ENCODE peak calls at places on chromosomes 2 and 18, in six cellular contexts. I, Q, E, J, G and U are unnamed samples.

GRCh38 chr2:64654063-64654811 is 524 bp upstream of the SERTAD2 start:
- DNase-seq in I (no peak), Q (peak), E (peak), J (no peak), G (peak), U (no peak)

GRCh38 chr18:34048423-34048822 is 176.3 kb downstream of the NOL4 start:
- DNase-seq in I (no peak), Q (no peak), E (no peak), J (no peak), G (no peak), U (no peak)

GRCh38 chr2:238874330-238875050 is 26.6 kb downstream of the TWIST2 start:
- DNase-seq in I (no peak), Q (no peak), E (no peak), J (no peak), G (no peak), U (no peak)

GRCh38 chr2:10530607-10531239 is 82.6 kb upstream of the ODC1 start:
- DNase-seq in I (no peak), Q (no peak), E (no peak), J (no peak), G (no peak), U (no peak)

GRCh38 chr18:52339891-52340371 is at the start of gene DCC:
- DNase-seq in I (peak), Q (no peak), E (peak), J (peak), G (peak), U (peak)

GRCh38 chr2:209308415-209308814 is 115.4 kb upstream of the MAP2 start:
- DNase-seq in I (no peak), Q (no peak), E (no peak), J (no peak), G (no peak), U (no peak)

GRCh38 chr2:179311071-179311470 is 46.4 kb upstream of the SESTD1 start:
- DNase-seq in I (no peak), Q (no peak), E (no peak), J (no peak), G (peak), U (no peak)

GRCh38 chr2:27016801-27017325 is 15.9 kb upstream of the TMEM214 start:
- DNase-seq in I (peak), Q (peak), E (peak), J (peak), G (peak), U (peak)

GRCh38 chr2:135733045-135733444 is 8.6 kb upstream of the UBXN4 start:
- DNase-seq in I (no peak), Q (no peak), E (no peak), J (no peak), G (no peak), U (no peak)

GRCh38 chr2:152468832-152469692 is 134.1 kb downstream of the FMNL2 start:
- DNase-seq in I (no peak), Q (no peak), E (peak), J (no peak), G (no peak), U (no peak)

GRCh38 chr2:222609391-222609790 is 46.5 kb downstream of the FARSB start:
- DNase-seq in I (no peak), Q (no peak), E (no peak), J (no peak), G (no peak), U (no peak)

GRCh38 chr2:88355486-88355885 is 97.0 kb downstream of the FOXI3 start:
- DNase-seq in I (no peak), Q (no peak), E (no peak), J (no peak), G (no peak), U (no peak)

GRCh38 chr2:48471048-48471474 is 58.9 kb upstream of the STON1 start:
- DNase-seq in I (no peak), Q (no peak), E (peak), J (no peak), G (peak), U (no peak)

GRCh38 chr2:118061135-118061955 is 26.9 kb upstream of the INSIG2 start:
- DNase-seq in I (peak), Q (no peak), E (peak), J (peak), G (no peak), U (no peak)

GRCh38 chr2:136242687-136243277 is 124.8 kb upstream of the CXCR4 start:
- DNase-seq in I (no peak), Q (no peak), E (no peak), J (no peak), G (no peak), U (no peak)

GRCh38 chr18:55579471-55579870 is 8.5 kb downstream of the TCF4 start:
- DNase-seq in I (no peak), Q (no peak), E (no peak), J (no peak), G (no peak), U (no peak)

GRCh38 chr18:7566587-7567486 is at the start of gene PTPRM:
- DNase-seq in I (peak), Q (peak), E (peak), J (peak), G (peak), U (peak)

GRCh38 chr18:59715966-59716369 is 18.7 kb upstream of the CCBE1 start:
- DNase-seq in I (no peak), Q (no peak), E (peak), J (no peak), G (no peak), U (no peak)

GRCh38 chr2:98461650-98462049 is 17.0 kb downstream of the INPP4A start:
- DNase-seq in I (no peak), Q (no peak), E (no peak), J (no peak), G (no peak), U (no peak)

GRCh38 chr2:6447209-6447608 is 418.5 kb downstream of the CMPK2 start:
- DNase-seq in I (no peak), Q (no peak), E (no peak), J (no peak), G (no peak), U (no peak)

GRCh38 chr2:231245253-231246094 is 47.0 kb downstream of the ARMC9 start:
- DNase-seq in I (no peak), Q (no peak), E (peak), J (no peak), G (no peak), U (no peak)

GRCh38 chr2:64482765-64483504 is 29.0 kb downstream of the LGALSL start:
- DNase-seq in I (no peak), Q (no peak), E (no peak), J (no peak), G (no peak), U (no peak)

GRCh38 chr2:241202681-241203080 is 14.2 kb downstream of the ANO7 start:
- DNase-seq in I (no peak), Q (peak), E (no peak), J (no peak), G (no peak), U (no peak)

GRCh38 chr2:157487747-157488146 is 43.9 kb upstream of the CYTIP start:
- DNase-seq in I (no peak), Q (no peak), E (no peak), J (no peak), G (no peak), U (no peak)

GRCh38 chr2:156903335-156903734 is 354.2 kb upstream of the GALNT5 start:
- DNase-seq in I (no peak), Q (no peak), E (no peak), J (no peak), G (no peak), U (no peak)

GRCh38 chr2:60463249-60463648 is 90.2 kb downstream of the BCL11A start:
- DNase-seq in I (no peak), Q (no peak), E (no peak), J (no peak), G (no peak), U (no peak)

GRCh38 chr2:191846787-191847620 is at the start of gene CAVIN2:
- DNase-seq in I (no peak), Q (peak), E (peak), J (no peak), G (no peak), U (no peak)

GRCh38 chr2:78602862-78603261 is 422.6 kb upstream of the REG3G start:
- DNase-seq in I (no peak), Q (no peak), E (no peak), J (no peak), G (no peak), U (no peak)

GRCh38 chr18:8341481-8342230 is 267.6 kb upstream of the RAB12 start:
- DNase-seq in I (no peak), Q (no peak), E (peak), J (no peak), G (no peak), U (no peak)

GRCh38 chr2:65678779-65679394 is 246.5 kb upstream of the SPRED2 start:
- DNase-seq in I (no peak), Q (no peak), E (no peak), J (no peak), G (no peak), U (no peak)

GRCh38 chr2:69518836-69519235 is 81.6 kb upstream of the NFU1 start:
- DNase-seq in I (no peak), Q (peak), E (no peak), J (no peak), G (peak), U (no peak)

GRCh38 chr2:54728669-54729120 is 5.2 kb downstream of the EML6 start:
- DNase-seq in I (no peak), Q (no peak), E (peak), J (no peak), G (no peak), U (no peak)

GRCh38 chr2:30346475-30347169 is 100.4 kb upstream of the LCLAT1 start:
- DNase-seq in I (no peak), Q (peak), E (no peak), J (no peak), G (peak), U (no peak)

DNA sequence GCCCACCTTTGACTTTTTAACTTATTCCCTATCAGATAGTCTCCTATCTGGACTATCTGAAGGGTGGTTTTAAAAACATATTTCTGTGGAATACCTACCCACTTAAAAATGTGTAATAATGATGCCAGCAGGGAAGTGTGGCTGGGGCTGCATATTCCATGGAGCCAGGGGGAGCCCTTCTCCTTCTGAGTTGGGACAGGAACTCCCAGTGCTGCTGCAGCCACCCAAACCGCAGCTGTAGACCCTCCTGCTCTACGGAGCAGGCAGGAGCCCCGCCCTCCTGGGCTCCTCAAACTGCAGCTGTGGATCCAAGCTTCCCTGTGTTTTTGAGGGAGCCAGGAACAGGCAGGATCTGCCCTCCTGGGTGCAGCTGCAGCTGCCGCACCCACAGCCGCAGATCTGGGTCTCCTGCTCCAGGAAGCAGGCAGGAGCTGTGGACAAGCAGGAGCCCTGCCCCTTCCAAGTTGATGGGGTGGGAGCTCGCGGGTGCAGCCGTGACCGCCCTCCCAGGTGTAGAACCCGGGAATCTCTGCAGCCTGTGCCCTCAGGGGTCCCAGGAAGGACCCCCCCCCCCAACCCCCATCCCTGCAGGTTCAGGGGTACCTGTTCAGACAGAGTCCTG is 57.8 kb downstream of the PDK1 start:
- DNase-seq in I (no peak), Q (no peak), E (no peak), J (no peak), G (no peak), U (no peak)
- TF ChIP-seq CTCF in I (no peak), Q (no peak), E (peak), J (no peak), G (no peak), U (no peak)

GRCh38 chr2:20648831-20649230 is 2.1 kb downstream of the HS1BP3 start:
- DNase-seq in I (no peak), Q (no peak), E (no peak), J (no peak), G (no peak), U (no peak)

GRCh38 chr2:20651731-20652099 is 817 bp upstream of the HS1BP3 start:
- DNase-seq in I (no peak), Q (no peak), E (no peak), J (no peak), G (no peak), U (no peak)

GRCh38 chr2:20649586-20650375 is 1.1 kb downstream of the HS1BP3 start:
- DNase-seq in I (no peak), Q (no peak), E (no peak), J (no peak), G (no peak), U (no peak)

GRCh38 chr2:20650880-20651730 is at the start of gene HS1BP3:
- DNase-seq in I (peak), Q (peak), E (peak), J (peak), G (peak), U (peak)

GRCh38 chr2:20650412-20650879 is 452 bp downstream of the HS1BP3 start:
- DNase-seq in I (peak), Q (no peak), E (peak), J (peak), G (no peak), U (no peak)
- TF ChIP-seq CTCF in I (no peak), Q (no peak), E (no peak), J (no peak), G (no peak), U (no peak)

DNA sequence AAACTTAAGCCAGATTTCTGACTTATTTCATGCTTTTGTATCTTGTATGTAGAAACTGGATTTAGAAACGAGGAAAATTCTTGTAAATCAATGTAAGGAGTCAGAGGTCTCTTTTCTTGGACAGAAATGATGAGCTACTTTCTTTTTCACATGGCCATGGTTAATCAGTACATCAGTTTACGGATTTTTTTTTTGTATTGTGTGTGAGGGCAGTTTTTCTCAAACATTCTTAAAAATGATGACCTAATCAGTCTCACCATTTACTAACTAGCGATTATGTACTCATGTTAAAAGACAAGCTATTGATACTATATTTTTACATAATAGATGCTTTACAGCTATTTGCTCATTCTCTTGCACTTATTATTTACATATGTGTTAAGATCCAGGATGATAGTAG is 165.2 kb upstream of the DOCK10 start:
- DNase-seq in I (no peak), Q (no peak), E (no peak), J (no peak), G (no peak), U (no peak)
- TF ChIP-seq CTCF in I (no peak), Q (no peak), E (no peak), J (no peak), G (no peak), U (no peak)

GRCh38 chr2:19367346-19367745 is 8.9 kb upstream of the OSR1 start:
- DNase-seq in I (no peak), Q (no peak), E (no peak), J (no peak), G (no peak), U (no peak)
- TF ChIP-seq CTCF in I (no peak), Q (no peak), E (no peak), J (no peak), G (no peak), U (no peak)